ENCODE peak calls at places on chromosomes 11 and 22, in six cellular contexts. Y is left ventricle myocardium inferior, Q is aorta, E is cerebellum, H is M059J, C is ELF-1. I is an unnamed sample.

GRCh38 chr11:2934611-2935239 is 5.5 kb upstream of the PHLDA2 start:
- DNase-seq in Y (no peak), Q (peak; percentile 47), E (no peak), H (no peak), C (no peak), I (no peak)

GRCh38 chr11:92222701-92223100 is 1.9 kb upstream of the FAT3 start:
- DNase-seq in Y (no peak), Q (no peak), E (no peak), H (no peak), C (no peak), I (no peak)

GRCh38 chr11:1737080-1737757 is 13.2 kb downstream of the IFITM10 start:
- DNase-seq in Y (no peak), Q (no peak), E (no peak), H (peak; percentile 28), C (no peak), I (no peak)

GRCh38 chr11:14417975-14418374 is 59.0 kb upstream of the RRAS2 start:
- DNase-seq in Y (no peak), Q (no peak), E (no peak), H (no peak), C (no peak), I (no peak)

GRCh38 chr22:19871023-19871844 is 16.6 kb upstream of the GNB1L start:
- DNase-seq in Y (no peak), Q (peak; percentile 36), E (no peak), H (no peak), C (peak; percentile 5), I (peak; percentile 66)

GRCh38 chr11:83061883-83062282 is 9.8 kb downstream of the RAB30 start:
- DNase-seq in Y (no peak), Q (no peak), E (no peak), H (no peak), C (no peak), I (no peak)

GRCh38 chr11:34624069-34624468 is 3.2 kb downstream of the EHF start:
- DNase-seq in Y (no peak), Q (no peak), E (no peak), H (no peak), C (no peak), I (peak; percentile 85)

GRCh38 chr22:21701384-21701971 is 34.1 kb downstream of the YPEL1 start:
- DNase-seq in Y (no peak), Q (no peak), E (no peak), H (no peak), C (no peak), I (no peak)

GRCh38 chr11:62532096-62532495 is 14.5 kb downstream of the AHNAK start:
- DNase-seq in Y (no peak), Q (no peak), E (no peak), H (no peak), C (no peak), I (no peak)

GRCh38 chr11:96338910-96339703 is 3.9 kb downstream of the MAML2 start:
- DNase-seq in Y (peak; percentile 31), Q (peak; percentile 72), E (peak; percentile 35), H (peak; percentile 70), C (no peak), I (peak; percentile 68)

GRCh38 chr11:21710791-21711190 is 482.1 kb upstream of the ANO5 start:
- DNase-seq in Y (no peak), Q (no peak), E (no peak), H (no peak), C (no peak), I (no peak)

GRCh38 chr22:43734370-43735005 is 77.6 kb downstream of the EFCAB6 start:
- DNase-seq in Y (no peak), Q (no peak), E (no peak), H (no peak), C (peak; percentile 36), I (no peak)

GRCh38 chr11:120267319-120267718 is 27.4 kb downstream of the POU2F3 start:
- DNase-seq in Y (no peak), Q (no peak), E (no peak), H (no peak), C (no peak), I (no peak)

GRCh38 chr11:132607575-132607974 is 924.7 kb downstream of the OPCML start:
- DNase-seq in Y (no peak), Q (no peak), E (no peak), H (no peak), C (no peak), I (no peak)

GRCh38 chr11:109707411-109707810 is 285.4 kb downstream of the C11orf87 start:
- DNase-seq in Y (no peak), Q (peak; percentile 62), E (no peak), H (no peak), C (no peak), I (no peak)

GRCh38 chr11:48900131-48900800 is 83.4 kb downstream of the TRIM51G start:
- DNase-seq in Y (peak; percentile 9), Q (peak; percentile 33), E (no peak), H (no peak), C (peak; percentile 22), I (peak; percentile 75)

GRCh38 chr11:93512073-93512475 is 31.1 kb downstream of the SMCO4 start:
- DNase-seq in Y (no peak), Q (no peak), E (no peak), H (no peak), C (no peak), I (no peak)

GRCh38 chr11:31757245-31757835 is 53.8 kb downstream of the PAX6 start:
- DNase-seq in Y (no peak), Q (no peak), E (peak; percentile 75), H (no peak), C (no peak), I (no peak)

GRCh38 chr22:23815781-23816551 is 22.8 kb downstream of the DERL3 start:
- DNase-seq in Y (peak; percentile 72), Q (peak; percentile 16), E (peak; percentile 87), H (no peak), C (peak; percentile 36), I (no peak)

GRCh38 chr11:73795925-73796632 is 8.4 kb downstream of the MRPL48 start:
- DNase-seq in Y (peak; percentile 38), Q (no peak), E (peak; percentile 65), H (no peak), C (peak; percentile 20), I (no peak)

GRCh38 chr11:126584028-126584427 is 228.5 kb downstream of the ST3GAL4 start:
- DNase-seq in Y (no peak), Q (no peak), E (no peak), H (no peak), C (no peak), I (peak; percentile 43)

GRCh38 chr11:105823495-105824033 is 198.5 kb downstream of the MSANTD4 start:
- DNase-seq in Y (no peak), Q (no peak), E (no peak), H (no peak), C (no peak), I (no peak)

GRCh38 chr22:27913162-27913741 is 5.8 kb downstream of the PITPNB start:
- DNase-seq in Y (no peak), Q (no peak), E (no peak), H (no peak), C (no peak), I (no peak)

GRCh38 chr11:116164843-116165242 is 607.9 kb downstream of the BUD13 start:
- DNase-seq in Y (no peak), Q (no peak), E (no peak), H (peak; percentile 15), C (no peak), I (no peak)

GRCh38 chr22:46150615-46151423 is 493 bp downstream of the PPARA start:
- DNase-seq in Y (no peak), Q (no peak), E (peak; percentile 49), H (no peak), C (peak; percentile 32), I (peak; percentile 89)

GRCh38 chr11:70656293-70656692 is 258.0 kb downstream of the CTTN start:
- DNase-seq in Y (no peak), Q (no peak), E (no peak), H (no peak), C (no peak), I (peak; percentile 28)

GRCh38 chr11:125978171-125978570 is 32.3 kb downstream of the VSIG10L2 start:
- DNase-seq in Y (no peak), Q (no peak), E (no peak), H (no peak), C (no peak), I (no peak)

GRCh38 chr11:78542007-78542406 is 32.7 kb downstream of the NARS2 start:
- DNase-seq in Y (no peak), Q (no peak), E (no peak), H (peak; percentile 6), C (no peak), I (no peak)

GRCh38 chr11:24861440-24861839 is 364.6 kb downstream of the LUZP2 start:
- DNase-seq in Y (no peak), Q (no peak), E (no peak), H (no peak), C (peak; percentile 11), I (peak; percentile 26)

GRCh38 chr11:59172345-59173079 is 580 bp downstream of the DTX4 start:
- DNase-seq in Y (no peak), Q (peak; percentile 50), E (peak; percentile 21), H (no peak), C (peak; percentile 46), I (no peak)

GRCh38 chr22:46941958-46942815 is 179.7 kb downstream of the TBC1D22A start:
- DNase-seq in Y (peak; percentile 42), Q (no peak), E (no peak), H (no peak), C (no peak), I (no peak)

GRCh38 chr22:40594924-40595323 is 41.6 kb downstream of the MRTFA start:
- DNase-seq in Y (no peak), Q (no peak), E (no peak), H (no peak), C (no peak), I (no peak)

GRCh38 chr11:9529333-9529648 is 44.2 kb upstream of the WEE1 start:
- DNase-seq in Y (peak; percentile 26), Q (peak; percentile 71), E (peak; percentile 26), H (no peak), C (peak; percentile 74), I (no peak)

GRCh38 chr11:25562417-25562816 is 769.5 kb upstream of the ANO3 start:
- DNase-seq in Y (peak; percentile 11), Q (peak; percentile 37), E (no peak), H (no peak), C (no peak), I (no peak)

GRCh38 chr22:30212363-30212995 is 34.1 kb downstream of the LIF start:
- DNase-seq in Y (no peak), Q (peak; percentile 87), E (peak; percentile 37), H (peak; percentile 96), C (no peak), I (peak; percentile 90)

GRCh38 chr11:79200398-79201070 is 240.3 kb downstream of the TENM4 start:
- DNase-seq in Y (no peak), Q (no peak), E (no peak), H (peak; percentile 32), C (no peak), I (no peak)

GRCh38 chr22:36914383-36914752 is 940 bp downstream of the CSF2RB start:
- DNase-seq in Y (no peak), Q (no peak), E (no peak), H (no peak), C (no peak), I (no peak)